ENCODE peak calls at places on chromosomes 13 and 19, in seven cellular contexts. Q, T, E, O, H, L and C are unnamed samples.

GRCh38 chr19:6098574-6098973 is 11.7 kb downstream of the RFX2 start:
- DNase-seq in Q (no peak), T (no peak), E (no peak), O (no peak), H (no peak), L (no peak), C (no peak)

GRCh38 chr13:31978021-31978420 is 53.6 kb upstream of the FRY start:
- DNase-seq in Q (no peak), T (no peak), E (no peak), O (no peak), H (no peak), L (no peak), C (no peak)

GRCh38 chr19:5621311-5621944 is 1.1 kb downstream of the SAFB2 start:
- DNase-seq in Q (peak; percentile 31), T (no peak), E (no peak), O (no peak), H (no peak), L (no peak), C (peak; percentile 30)

GRCh38 chr13:97205971-97206370 is 16.2 kb upstream of the MBNL2 start:
- DNase-seq in Q (no peak), T (no peak), E (no peak), O (no peak), H (peak; percentile 41), L (no peak), C (no peak)

GRCh38 chr13:102003848-102004570 is 397.8 kb downstream of the FGF14 start:
- DNase-seq in Q (no peak), T (no peak), E (no peak), O (no peak), H (no peak), L (no peak), C (no peak)

GRCh38 chr13:53045110-53045509 is 16.5 kb downstream of the OLFM4 start:
- DNase-seq in Q (no peak), T (no peak), E (no peak), O (no peak), H (no peak), L (no peak), C (no peak)

GRCh38 chr19:56393119-56394012 is at the start of gene ZNF582:
- DNase-seq in Q (peak; percentile 96), T (peak; percentile 95), E (peak; percentile 97), O (peak; percentile 91), H (peak; percentile 88), L (peak; percentile 98), C (peak; percentile 87)

GRCh38 chr13:51243832-51244231 is 21.6 kb downstream of the FAM124A start:
- DNase-seq in Q (no peak), T (no peak), E (no peak), O (no peak), H (no peak), L (no peak), C (no peak)

GRCh38 chr19:55372316-55373081 is 2.2 kb upstream of the IL11 start:
- DNase-seq in Q (no peak), T (no peak), E (peak; percentile 36), O (no peak), H (no peak), L (no peak), C (no peak)

GRCh38 chr19:7304200-7304599 is 10.0 kb upstream of the INSR start:
- DNase-seq in Q (no peak), T (no peak), E (no peak), O (no peak), H (no peak), L (no peak), C (no peak)

GRCh38 chr19:751501-752341 is 809 bp downstream of the MISP start:
- DNase-seq in Q (no peak), T (no peak), E (no peak), O (no peak), H (peak; percentile 86), L (no peak), C (no peak)

GRCh38 chr13:80132741-80133601 is 208.0 kb downstream of the SPRY2 start:
- DNase-seq in Q (peak; percentile 52), T (peak; percentile 80), E (no peak), O (no peak), H (peak; percentile 73), L (peak; percentile 86), C (peak; percentile 62)

GRCh38 chr13:113495494-113496251 is 5.2 kb upstream of the DCUN1D2 start:
- DNase-seq in Q (no peak), T (no peak), E (no peak), O (no peak), H (no peak), L (no peak), C (no peak)

GRCh38 chr13:50780201-50781015 is 63.1 kb downstream of the DLEU7 start:
- DNase-seq in Q (no peak), T (no peak), E (no peak), O (no peak), H (no peak), L (no peak), C (no peak)

GRCh38 chr13:97600438-97601080 is 166.6 kb downstream of the RAP2A start:
- DNase-seq in Q (no peak), T (no peak), E (no peak), O (no peak), H (peak; percentile 43), L (no peak), C (no peak)

GRCh38 chr19:46489445-46490272 is 6.0 kb downstream of the PNMA8B start:
- DNase-seq in Q (peak; percentile 76), T (peak; percentile 79), E (peak; percentile 42), O (peak; percentile 49), H (peak; percentile 28), L (peak; percentile 83), C (no peak)

GRCh38 chr13:36879218-36879938 is 40.7 kb downstream of the SMAD9 start:
- DNase-seq in Q (no peak), T (no peak), E (no peak), O (no peak), H (no peak), L (no peak), C (no peak)

GRCh38 chr19:18202759-18203407 is 959 bp downstream of the RAB3A start:
- DNase-seq in Q (no peak), T (no peak), E (peak; percentile 48), O (peak; percentile 62), H (peak; percentile 23), L (no peak), C (no peak)

GRCh38 chr13:64459778-64460177 is 2770.4 kb downstream of the PCDH9 start:
- DNase-seq in Q (no peak), T (no peak), E (no peak), O (no peak), H (no peak), L (no peak), C (no peak)

GRCh38 chr13:93698016-93698613 is 471.5 kb downstream of the GPC6 start:
- DNase-seq in Q (no peak), T (no peak), E (no peak), O (no peak), H (no peak), L (no peak), C (no peak)

GRCh38 chr13:113777311-113778260 is 18.6 kb downstream of the TMEM255B start:
- DNase-seq in Q (no peak), T (no peak), E (peak; percentile 28), O (no peak), H (peak; percentile 24), L (no peak), C (no peak)

GRCh38 chr13:43516401-43516826 is 270.4 kb downstream of the ENOX1 start:
- DNase-seq in Q (peak; percentile 31), T (no peak), E (no peak), O (no peak), H (peak; percentile 50), L (no peak), C (peak; percentile 38)

GRCh38 chr19:15169541-15170285 is 31.1 kb downstream of the NOTCH3 start:
- DNase-seq in Q (no peak), T (no peak), E (no peak), O (no peak), H (no peak), L (no peak), C (no peak)

GRCh38 chr13:108155185-108156106 is 59.9 kb downstream of the LIG4 start:
- DNase-seq in Q (peak; percentile 48), T (no peak), E (peak; percentile 75), O (peak; percentile 47), H (peak; percentile 37), L (no peak), C (no peak)

GRCh38 chr19:16836115-16836905 is 7.1 kb downstream of the SIN3B start:
- DNase-seq in Q (no peak), T (no peak), E (peak; percentile 36), O (no peak), H (no peak), L (no peak), C (no peak)

GRCh38 chr13:75151081-75151643 is 330.8 kb downstream of the TBC1D4 start:
- DNase-seq in Q (no peak), T (no peak), E (no peak), O (no peak), H (peak; percentile 53), L (no peak), C (no peak)

GRCh38 chr19:5966941-5967340 is 11.0 kb downstream of the RANBP3 start:
- DNase-seq in Q (no peak), T (no peak), E (no peak), O (no peak), H (no peak), L (no peak), C (no peak)

GRCh38 chr13:20301391-20302071 is 69.4 kb upstream of the GJB6 start:
- DNase-seq in Q (peak; percentile 34), T (no peak), E (no peak), O (no peak), H (no peak), L (no peak), C (no peak)

GRCh38 chr19:29521291-29522075 is 4.3 kb upstream of the VSTM2B start:
- DNase-seq in Q (no peak), T (no peak), E (no peak), O (no peak), H (no peak), L (no peak), C (no peak)

GRCh38 chr13:24511824-24512207 is 762 bp downstream of the PARP4 start:
- DNase-seq in Q (no peak), T (no peak), E (no peak), O (no peak), H (no peak), L (no peak), C (no peak)

GRCh38 chr19:6685482-6685881 is 15.5 kb upstream of the TNFSF14 start:
- DNase-seq in Q (no peak), T (no peak), E (no peak), O (no peak), H (no peak), L (no peak), C (no peak)